ENCODE peak calls at places on chromosomes 4 and X, in ten cellular contexts. One of them, this sample, is unnamed. For H3K4me1, the result is how much of the 10 kb centered on the place peaks cover.

GRCh38 chr4:48904541-48905142 is 1.9 kb downstream of the OCIAD2 start:
- DNase-seq in mesenchymal stem cell: peak
- DNase-seq in psoas muscle: no peak
- DNase-seq in endodermal cell: no peak
- DNase-seq in SK-N-SH: no peak
- DNase-seq in right cardiac atrium: no peak
- DNase-seq in IMR-90: peak
- DNase-seq in heart right ventricle: no peak
- DNase-seq in pancreas: no peak
- DNase-seq in colonic mucosa: no peak
- DNase-seq in this sample: no peak

GRCh38 chr4:166896254-166896653 is 338.0 kb downstream of the SPOCK3 start:
- DNase-seq in mesenchymal stem cell: no peak
- DNase-seq in endodermal cell: no peak
- DNase-seq in psoas muscle: no peak
- DNase-seq in IMR-90: no peak
- DNase-seq in heart right ventricle: no peak
- DNase-seq in colonic mucosa: no peak
- DNase-seq in right cardiac atrium: no peak
- DNase-seq in pancreas: no peak
- DNase-seq in SK-N-SH: no peak
- DNase-seq in this sample: no peak

GRCh38 chr4:72430050-72430449 is 139.0 kb downstream of the ADAMTS3 start:
- DNase-seq in right cardiac atrium: no peak
- DNase-seq in endodermal cell: no peak
- DNase-seq in colonic mucosa: peak
- DNase-seq in IMR-90: no peak
- DNase-seq in mesenchymal stem cell: peak
- DNase-seq in SK-N-SH: no peak
- DNase-seq in pancreas: no peak
- DNase-seq in heart right ventricle: no peak
- DNase-seq in psoas muscle: no peak
- DNase-seq in this sample: no peak

GRCh38 chrX:65300104-65300809 is 234.3 kb downstream of the LAS1L start:
- DNase-seq in right cardiac atrium: no peak
- DNase-seq in colonic mucosa: no peak
- DNase-seq in mesenchymal stem cell: no peak
- DNase-seq in psoas muscle: no peak
- DNase-seq in SK-N-SH: no peak
- DNase-seq in heart right ventricle: no peak
- DNase-seq in IMR-90: no peak
- DNase-seq in pancreas: no peak
- DNase-seq in endodermal cell: peak
- DNase-seq in this sample: peak

GRCh38 chrX:153688071-153688470 is 345 bp downstream of the SLC6A8 start:
- DNase-seq in pancreas: no peak
- DNase-seq in psoas muscle: no peak
- DNase-seq in heart right ventricle: no peak
- DNase-seq in endodermal cell: no peak
- DNase-seq in mesenchymal stem cell: no peak
- DNase-seq in IMR-90: no peak
- DNase-seq in right cardiac atrium: no peak
- DNase-seq in colonic mucosa: no peak
- DNase-seq in SK-N-SH: no peak
- DNase-seq in this sample: no peak

GRCh38 chr4:5897674-5898073 is 4.8 kb upstream of the CRMP1 start:
- DNase-seq in IMR-90: no peak
- DNase-seq in mesenchymal stem cell: no peak
- DNase-seq in pancreas: no peak
- DNase-seq in SK-N-SH: no peak
- DNase-seq in colonic mucosa: no peak
- DNase-seq in endodermal cell: no peak
- DNase-seq in heart right ventricle: no peak
- DNase-seq in psoas muscle: no peak
- DNase-seq in right cardiac atrium: no peak
- DNase-seq in this sample: no peak

GRCh38 chr4:147714575-147715401 is 17.1 kb upstream of the ARHGAP10 start:
- DNase-seq in mesenchymal stem cell: peak
- DNase-seq in colonic mucosa: no peak
- DNase-seq in psoas muscle: peak
- DNase-seq in pancreas: no peak
- DNase-seq in IMR-90: peak
- DNase-seq in right cardiac atrium: no peak
- DNase-seq in SK-N-SH: no peak
- DNase-seq in heart right ventricle: no peak
- DNase-seq in endodermal cell: no peak
- DNase-seq in this sample: no peak

GRCh38 chrX:64642482-64642881 is 247.2 kb upstream of the MTMR8 start:
- DNase-seq in psoas muscle: no peak
- DNase-seq in IMR-90: no peak
- DNase-seq in endodermal cell: peak
- DNase-seq in colonic mucosa: no peak
- DNase-seq in heart right ventricle: no peak
- DNase-seq in SK-N-SH: peak
- DNase-seq in pancreas: no peak
- DNase-seq in mesenchymal stem cell: no peak
- DNase-seq in right cardiac atrium: no peak
- DNase-seq in this sample: peak

GRCh38 chr4:188822698-188823097 is 683.5 kb downstream of the TRIML1 start:
- DNase-seq in IMR-90: no peak
- DNase-seq in right cardiac atrium: no peak
- DNase-seq in colonic mucosa: no peak
- DNase-seq in mesenchymal stem cell: no peak
- DNase-seq in endodermal cell: peak
- DNase-seq in pancreas: no peak
- DNase-seq in heart right ventricle: no peak
- DNase-seq in SK-N-SH: no peak
- DNase-seq in psoas muscle: peak
- DNase-seq in this sample: no peak

GRCh38 chrX:9414416-9414815 is 50.4 kb upstream of the TBL1X start:
- DNase-seq in pancreas: no peak
- DNase-seq in endodermal cell: no peak
- DNase-seq in right cardiac atrium: no peak
- DNase-seq in IMR-90: no peak
- DNase-seq in colonic mucosa: no peak
- DNase-seq in mesenchymal stem cell: peak
- DNase-seq in psoas muscle: no peak
- DNase-seq in SK-N-SH: no peak
- DNase-seq in heart right ventricle: no peak
- DNase-seq in this sample: no peak

GRCh38 chr4:38751341-38752043 is 31.3 kb downstream of the TLR10 start:
- DNase-seq in SK-N-SH: no peak
- DNase-seq in endodermal cell: no peak
- DNase-seq in colonic mucosa: no peak
- DNase-seq in mesenchymal stem cell: no peak
- DNase-seq in heart right ventricle: no peak
- DNase-seq in right cardiac atrium: peak
- DNase-seq in IMR-90: no peak
- DNase-seq in pancreas: no peak
- DNase-seq in psoas muscle: no peak
- DNase-seq in this sample: no peak

DNA sequence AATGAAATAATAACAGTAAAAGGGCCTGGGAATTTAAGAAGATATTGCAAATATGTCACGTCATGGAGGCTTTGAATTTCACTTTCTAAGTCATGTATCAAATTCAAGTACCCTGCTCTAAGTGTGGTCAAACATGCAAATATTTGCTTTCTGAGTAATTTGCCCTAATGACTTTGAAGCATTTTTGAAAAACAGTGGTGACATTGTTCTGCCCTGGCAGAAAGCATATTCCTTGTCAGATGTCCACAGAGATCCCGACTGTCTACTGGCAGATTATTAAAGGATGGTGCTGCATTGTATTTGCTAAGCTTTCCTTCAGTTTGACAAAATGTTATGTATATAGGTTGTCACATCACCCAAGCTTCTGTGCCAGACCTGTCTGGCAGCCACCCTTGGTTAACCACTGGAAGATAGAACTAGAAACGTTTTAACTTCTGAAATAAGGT is 92.5 kb downstream of the ANK2 start:
- DNase-seq in SK-N-SH: no peak
- DNase-seq in pancreas: no peak
- DNase-seq in heart right ventricle: no peak
- DNase-seq in colonic mucosa: no peak
- DNase-seq in right cardiac atrium: no peak
- DNase-seq in mesenchymal stem cell: peak
- DNase-seq in endodermal cell: no peak
- DNase-seq in psoas muscle: no peak
- DNase-seq in IMR-90: peak
- DNase-seq in this sample: no peak
- H3K27ac ChIP-seq in SK-N-SH: peak
- H3K27ac ChIP-seq in pancreas: peak
- H3K27ac ChIP-seq in heart right ventricle: no peak
- H3K27ac ChIP-seq in colonic mucosa: no peak
- H3K27ac ChIP-seq in right cardiac atrium: no peak
- H3K27ac ChIP-seq in mesenchymal stem cell: peak
- H3K27ac ChIP-seq in endodermal cell: no peak
- H3K27ac ChIP-seq in psoas muscle: no peak
- H3K27ac ChIP-seq in IMR-90: no peak
- H3K27ac ChIP-seq in this sample: no peak

GRCh38 chr4:2386717-2387116 is 31.7 kb downstream of the ZFYVE28 start:
- DNase-seq in pancreas: no peak
- DNase-seq in IMR-90: no peak
- DNase-seq in colonic mucosa: no peak
- DNase-seq in heart right ventricle: no peak
- DNase-seq in SK-N-SH: no peak
- DNase-seq in mesenchymal stem cell: no peak
- DNase-seq in endodermal cell: no peak
- DNase-seq in psoas muscle: no peak
- DNase-seq in right cardiac atrium: no peak
- DNase-seq in this sample: no peak

GRCh38 chr4:2389691-2390090 is 28.8 kb downstream of the ZFYVE28 start:
- DNase-seq in pancreas: no peak
- DNase-seq in psoas muscle: no peak
- DNase-seq in IMR-90: no peak
- DNase-seq in SK-N-SH: no peak
- DNase-seq in colonic mucosa: no peak
- DNase-seq in endodermal cell: no peak
- DNase-seq in heart right ventricle: no peak
- DNase-seq in right cardiac atrium: no peak
- DNase-seq in mesenchymal stem cell: no peak
- DNase-seq in this sample: no peak

GRCh38 chr4:2387205-2387604 is 31.2 kb downstream of the ZFYVE28 start:
- DNase-seq in psoas muscle: no peak
- DNase-seq in pancreas: no peak
- DNase-seq in right cardiac atrium: no peak
- DNase-seq in colonic mucosa: no peak
- DNase-seq in SK-N-SH: no peak
- DNase-seq in heart right ventricle: no peak
- DNase-seq in IMR-90: no peak
- DNase-seq in mesenchymal stem cell: no peak
- DNase-seq in endodermal cell: no peak
- DNase-seq in this sample: peak

GRCh38 chr4:2388430-2389182 is 29.8 kb downstream of the ZFYVE28 start:
- DNase-seq in IMR-90: peak
- DNase-seq in mesenchymal stem cell: peak
- DNase-seq in endodermal cell: no peak
- DNase-seq in heart right ventricle: no peak
- DNase-seq in pancreas: no peak
- DNase-seq in colonic mucosa: no peak
- DNase-seq in right cardiac atrium: no peak
- DNase-seq in SK-N-SH: no peak
- DNase-seq in psoas muscle: no peak
- DNase-seq in this sample: no peak

GRCh38 chr4:2387829-2388228 is 30.6 kb downstream of the ZFYVE28 start:
- DNase-seq in mesenchymal stem cell: no peak
- DNase-seq in endodermal cell: no peak
- DNase-seq in heart right ventricle: no peak
- DNase-seq in right cardiac atrium: no peak
- DNase-seq in pancreas: no peak
- DNase-seq in colonic mucosa: no peak
- DNase-seq in SK-N-SH: no peak
- DNase-seq in psoas muscle: no peak
- DNase-seq in IMR-90: no peak
- DNase-seq in this sample: no peak
- H3K4me1 ChIP-seq in mesenchymal stem cell: under half
- H3K4me1 ChIP-seq in endodermal cell: under half
- H3K4me1 ChIP-seq in heart right ventricle: under half
- H3K4me1 ChIP-seq in right cardiac atrium: under half
- H3K4me1 ChIP-seq in pancreas: under half
- H3K4me1 ChIP-seq in colonic mucosa: under half
- H3K4me1 ChIP-seq in SK-N-SH: under half
- H3K4me1 ChIP-seq in psoas muscle: under half
- H3K4me1 ChIP-seq in IMR-90: under half
- H3K4me1 ChIP-seq in this sample: under half

GRCh38 chrX:23784487-23785301 is 1.7 kb downstream of the SAT1 start:
- DNase-seq in heart right ventricle: no peak
- DNase-seq in right cardiac atrium: no peak
- DNase-seq in IMR-90: peak
- DNase-seq in mesenchymal stem cell: peak
- DNase-seq in endodermal cell: no peak
- DNase-seq in colonic mucosa: no peak
- DNase-seq in psoas muscle: no peak
- DNase-seq in pancreas: no peak
- DNase-seq in SK-N-SH: no peak
- DNase-seq in this sample: no peak
- H3K4me3 ChIP-seq in heart right ventricle: peak
- H3K4me3 ChIP-seq in right cardiac atrium: peak
- H3K4me3 ChIP-seq in IMR-90: peak
- H3K4me3 ChIP-seq in mesenchymal stem cell: no peak
- H3K4me3 ChIP-seq in endodermal cell: peak
- H3K4me3 ChIP-seq in colonic mucosa: peak
- H3K4me3 ChIP-seq in psoas muscle: peak
- H3K4me3 ChIP-seq in pancreas: peak
- H3K4me3 ChIP-seq in SK-N-SH: peak
- H3K4me3 ChIP-seq in this sample: peak

GRCh38 chrX:116240446-116240845 is 69.9 kb downstream of the AGTR2 start:
- DNase-seq in IMR-90: no peak
- DNase-seq in right cardiac atrium: no peak
- DNase-seq in pancreas: peak
- DNase-seq in mesenchymal stem cell: no peak
- DNase-seq in heart right ventricle: no peak
- DNase-seq in psoas muscle: no peak
- DNase-seq in SK-N-SH: no peak
- DNase-seq in endodermal cell: no peak
- DNase-seq in colonic mucosa: no peak
- DNase-seq in this sample: no peak

GRCh38 chrX:116238093-116238492 is 67.5 kb downstream of the AGTR2 start:
- DNase-seq in mesenchymal stem cell: no peak
- DNase-seq in pancreas: no peak
- DNase-seq in psoas muscle: no peak
- DNase-seq in endodermal cell: no peak
- DNase-seq in right cardiac atrium: no peak
- DNase-seq in SK-N-SH: no peak
- DNase-seq in IMR-90: no peak
- DNase-seq in colonic mucosa: no peak
- DNase-seq in heart right ventricle: no peak
- DNase-seq in this sample: no peak

GRCh38 chrX:116238866-116239265 is 68.3 kb downstream of the AGTR2 start:
- DNase-seq in psoas muscle: no peak
- DNase-seq in right cardiac atrium: no peak
- DNase-seq in heart right ventricle: no peak
- DNase-seq in IMR-90: no peak
- DNase-seq in SK-N-SH: no peak
- DNase-seq in colonic mucosa: no peak
- DNase-seq in mesenchymal stem cell: no peak
- DNase-seq in pancreas: no peak
- DNase-seq in endodermal cell: no peak
- DNase-seq in this sample: no peak

GRCh38 chrX:116241001-116241400 is 70.5 kb downstream of the AGTR2 start:
- DNase-seq in psoas muscle: no peak
- DNase-seq in SK-N-SH: no peak
- DNase-seq in pancreas: no peak
- DNase-seq in colonic mucosa: no peak
- DNase-seq in right cardiac atrium: no peak
- DNase-seq in IMR-90: no peak
- DNase-seq in mesenchymal stem cell: no peak
- DNase-seq in endodermal cell: no peak
- DNase-seq in heart right ventricle: no peak
- DNase-seq in this sample: no peak

GRCh38 chrX:116239944-116240391 is 69.4 kb downstream of the AGTR2 start:
- DNase-seq in psoas muscle: no peak
- DNase-seq in pancreas: no peak
- DNase-seq in colonic mucosa: peak
- DNase-seq in IMR-90: no peak
- DNase-seq in SK-N-SH: no peak
- DNase-seq in mesenchymal stem cell: peak
- DNase-seq in endodermal cell: no peak
- DNase-seq in heart right ventricle: no peak
- DNase-seq in right cardiac atrium: no peak
- DNase-seq in this sample: no peak
- H3K27ac ChIP-seq in psoas muscle: no peak
- H3K27ac ChIP-seq in pancreas: peak
- H3K27ac ChIP-seq in colonic mucosa: peak
- H3K27ac ChIP-seq in IMR-90: no peak
- H3K27ac ChIP-seq in SK-N-SH: no peak
- H3K27ac ChIP-seq in mesenchymal stem cell: no peak
- H3K27ac ChIP-seq in endodermal cell: no peak
- H3K27ac ChIP-seq in heart right ventricle: no peak
- H3K27ac ChIP-seq in right cardiac atrium: no peak
- H3K27ac ChIP-seq in this sample: no peak

This sample was measured in testis.